ENCODE peak calls at places on chromosomes 2 and 18, in four cellular contexts. T, J, M and Z are unnamed samples.

GRCh38 chr2:168136392-168136977 is 110.9 kb downstream of the STK39 start:
- DNase-seq in M (peak), J (peak), T (peak), Z (no peak)

GRCh38 chr2:100752628-100753333 is 67.2 kb upstream of the NPAS2 start:
- DNase-seq in M (no peak), T (no peak), J (peak), Z (no peak)

GRCh38 chr2:180979086-180979934 is 1.1 kb upstream of the UBE2E3 start:
- DNase-seq in M (no peak), T (no peak), J (peak), Z (no peak)

GRCh38 chr2:102181376-102181775 is 5.4 kb upstream of the IL1RL2 start:
- DNase-seq in M (no peak), J (no peak), T (no peak), Z (no peak)

GRCh38 chr2:220932041-220932440 is 640.1 kb downstream of the EPHA4 start:
- DNase-seq in M (no peak), T (no peak), J (no peak), Z (no peak)

GRCh38 chr18:9260388-9261380 is 73.9 kb upstream of the TWSG1 start:
- DNase-seq in J (no peak), M (no peak), T (no peak), Z (no peak)

GRCh38 chr2:65877331-65877791 is 445.0 kb upstream of the SPRED2 start:
- DNase-seq in T (no peak), J (no peak), M (no peak), Z (no peak)

GRCh38 chr2:68463287-68463877 is 3.7 kb downstream of the FBXO48 start:
- DNase-seq in T (peak), J (peak), M (peak), Z (no peak)

GRCh38 chr2:24489942-24490673 is 946 bp upstream of the NCOA1 start:
- DNase-seq in M (no peak), T (peak), J (peak), Z (no peak)

GRCh38 chr2:68741238-68741637 is 6.6 kb downstream of the ARHGAP25 start:
- DNase-seq in M (no peak), J (no peak), T (no peak), Z (no peak)

GRCh38 chr2:108607706-108608301 is 73.5 kb downstream of the LIMS1 start:
- DNase-seq in M (peak), J (peak), T (peak), Z (no peak)

GRCh38 chr18:6056171-6056932 is 161.0 kb upstream of the TMEM200C start:
- DNase-seq in J (peak), T (peak), M (no peak), Z (no peak)

GRCh38 chr18:67359868-67360838 is 156.4 kb downstream of the DSEL start:
- DNase-seq in T (peak), M (no peak), J (peak), Z (no peak)

GRCh38 chr2:205051417-205051816 is 506.1 kb downstream of the PARD3B start:
- DNase-seq in T (no peak), J (no peak), M (no peak), Z (no peak)

GRCh38 chr2:198615972-198616371 is 811.6 kb downstream of the PLCL1 start:
- DNase-seq in M (no peak), T (no peak), J (no peak), Z (no peak)

GRCh38 chr2:165877565-165878550 is 75.7 kb downstream of the TTC21B start:
- DNase-seq in T (no peak), J (no peak), M (no peak), Z (peak)

GRCh38 chr2:220503446-220503845 is 876.0 kb downstream of the SLC4A3 start:
- DNase-seq in T (no peak), J (no peak), M (no peak), Z (no peak)

GRCh38 chr18:41657189-41657588 is 297.8 kb upstream of the PIK3C3 start:
- DNase-seq in J (no peak), T (no peak), M (no peak), Z (no peak)

GRCh38 chr2:8229546-8229986 is 452.3 kb upstream of the ID2 start:
- DNase-seq in J (peak), M (peak), T (no peak), Z (no peak)

GRCh38 chr2:121567452-121567851 is 36.8 kb downstream of the RNU4ATAC start:
- DNase-seq in T (no peak), J (no peak), M (no peak), Z (no peak)

GRCh38 chr18:36149514-36150289 is 20.0 kb downstream of the ELP2 start:
- DNase-seq in J (no peak), T (no peak), M (no peak), Z (peak)

GRCh38 chr2:216013080-216013909 is at the start of gene MREG:
- DNase-seq in T (peak), J (peak), M (peak), Z (no peak)

GRCh38 chr2:191243154-191243553 is 2.0 kb upstream of the MYO1B start:
- DNase-seq in M (no peak), J (no peak), T (no peak), Z (no peak)

GRCh38 chr2:237025090-237025865 is 60.4 kb upstream of the COPS8 start:
- DNase-seq in J (peak), T (no peak), M (no peak), Z (no peak)

GRCh38 chr18:31744661-31745060 is 16.0 kb downstream of the SLC25A52 start:
- DNase-seq in T (no peak), J (no peak), M (no peak), Z (no peak)

GRCh38 chr2:61055557-61055956 is 10.1 kb upstream of the SANBR start:
- DNase-seq in T (no peak), M (no peak), J (no peak), Z (no peak)

GRCh38 chr18:68267583-68267982 is 447.3 kb downstream of the TMX3 start:
- DNase-seq in J (no peak), M (no peak), T (no peak), Z (no peak)

GRCh38 chr2:240232961-240233890 is 92.8 kb upstream of the OTOS start:
- DNase-seq in M (peak), T (peak), J (peak), Z (no peak)

GRCh38 chr2:174145827-174146226 is 102.5 kb downstream of the OLA1 start:
- DNase-seq in M (peak), T (peak), J (peak), Z (no peak)

GRCh38 chr2:216865658-216866057 is 5.8 kb upstream of the TNP1 start:
- DNase-seq in T (no peak), M (no peak), J (no peak), Z (no peak)

GRCh38 chr2:15811367-15811766 is 129.0 kb upstream of the MYCN start:
- DNase-seq in J (no peak), M (no peak), T (no peak), Z (no peak)

GRCh38 chr2:233535276-233535675 is 31.3 kb downstream of the USP40 start:
- DNase-seq in T (no peak), M (no peak), J (no peak), Z (no peak)

GRCh38 chr2:233532971-233533370 is 33.6 kb downstream of the USP40 start:
- DNase-seq in J (no peak), M (no peak), T (no peak), Z (no peak)

GRCh38 chr2:233528182-233528581 is 38.4 kb downstream of the USP40 start:
- DNase-seq in J (no peak), T (no peak), M (no peak), Z (no peak)

GRCh38 chr2:233531880-233532458 is 34.6 kb downstream of the USP40 start:
- DNase-seq in T (no peak), J (no peak), M (no peak), Z (no peak)

GRCh38 chr2:233530381-233530780 is 36.2 kb downstream of the USP40 start:
- DNase-seq in J (no peak), M (no peak), T (no peak), Z (no peak)
- TF ChIP-seq TARDBP in J (no peak), M (no peak), T (no peak), Z (no peak)

GRCh38 chr18:71471963-71472725 is 1072.0 kb downstream of the CBLN2 start:
- DNase-seq in J (peak), M (no peak), T (no peak), Z (no peak)
- TF ChIP-seq TARDBP in J (no peak), M (no peak), T (no peak), Z (no peak)

DNA sequence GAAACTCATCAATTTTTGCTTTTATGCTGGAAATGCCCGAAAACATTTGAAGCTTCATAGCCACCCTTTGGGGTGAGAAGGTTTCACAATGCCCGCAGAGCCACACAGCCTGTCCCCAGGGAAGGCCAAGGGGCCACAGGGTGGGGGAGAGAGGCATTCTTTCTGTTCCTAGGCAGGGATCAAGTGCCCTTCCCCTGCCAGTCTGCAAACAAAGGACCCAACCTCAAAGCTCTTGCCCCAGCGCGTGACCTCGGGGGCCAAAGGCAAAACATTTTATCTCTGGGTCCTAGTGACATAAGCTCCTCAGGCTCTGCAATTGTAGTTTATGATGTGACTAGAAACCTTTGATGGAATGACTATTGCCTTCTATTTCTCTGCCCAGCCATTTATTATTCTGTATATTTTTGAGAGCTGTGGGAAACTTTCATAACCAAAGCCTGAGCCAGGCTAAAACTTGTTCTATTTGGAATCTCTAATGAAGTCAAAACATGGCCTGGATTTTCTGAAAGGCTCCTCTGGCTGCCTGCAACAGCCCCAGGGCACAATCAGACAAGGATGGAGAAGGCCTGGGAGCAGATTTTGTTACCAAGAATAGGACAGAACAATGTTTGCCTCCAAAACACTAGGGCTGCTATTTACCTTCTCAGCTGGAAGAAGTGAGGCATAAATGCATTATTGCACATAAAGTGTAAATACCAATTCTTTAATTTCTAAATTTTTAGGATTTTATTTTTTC is 137.3 kb upstream of the KCTD1 start:
- DNase-seq in T (no peak), M (no peak), J (peak), Z (no peak)
- TF ChIP-seq TARDBP in T (no peak), M (no peak), J (no peak), Z (no peak)

GRCh38 chr18:28511421-28511821 is 334.5 kb upstream of the CDH2 start:
- DNase-seq in J (no peak), M (no peak), T (no peak), Z (no peak)

GRCh38 chr18:28510210-28510609 is 333.3 kb upstream of the CDH2 start:
- DNase-seq in M (no peak), T (no peak), J (no peak), Z (no peak)

GRCh38 chr18:28514699-28515098 is 337.8 kb upstream of the CDH2 start:
- DNase-seq in T (no peak), J (no peak), M (no peak), Z (no peak)

GRCh38 chr18:28512357-28512756 is 335.4 kb upstream of the CDH2 start:
- DNase-seq in M (no peak), T (no peak), J (no peak), Z (peak)
- TF ChIP-seq TARDBP in M (no peak), T (no peak), J (no peak), Z (no peak)

DNA sequence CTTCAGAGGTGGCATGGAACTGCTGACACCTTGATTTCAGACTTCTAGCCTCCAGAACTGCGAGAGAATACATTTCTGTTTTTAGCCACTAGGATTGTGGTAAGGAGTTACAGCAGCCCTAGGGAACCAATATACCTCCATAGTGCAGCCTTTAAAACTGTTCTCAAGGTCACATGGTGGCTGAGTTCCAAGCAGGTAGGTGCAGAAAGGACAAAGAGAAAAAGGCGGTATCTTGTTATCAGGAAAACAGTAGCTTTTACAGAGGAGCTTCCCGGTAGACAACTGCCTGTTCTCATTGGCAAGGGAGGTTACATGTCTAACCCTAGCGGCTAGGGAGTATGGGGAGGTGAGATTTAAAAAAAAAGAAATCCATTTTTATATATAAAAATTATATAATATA is 96.2 kb upstream of the BCL2L11 start:
- DNase-seq in M (no peak), J (no peak), T (no peak), Z (no peak)
- TF ChIP-seq TARDBP in M (no peak), J (no peak), T (no peak), Z (no peak)

GRCh38 chr2:234603619-234604018 is 106.7 kb upstream of the ARL4C start:
- DNase-seq in M (no peak), T (no peak), J (no peak), Z (no peak)
- TF ChIP-seq TARDBP in M (no peak), T (no peak), J (no peak), Z (no peak)

GRCh38 chr2:241994556-241995213 is 125.2 kb downstream of the RTP5 start:
- DNase-seq in T (no peak), J (no peak), M (no peak), Z (no peak)

GRCh38 chr2:241999184-241999583 is 129.7 kb downstream of the RTP5 start:
- DNase-seq in M (no peak), T (no peak), J (no peak), Z (no peak)

GRCh38 chr2:241994086-241994485 is 124.6 kb downstream of the RTP5 start:
- DNase-seq in T (no peak), M (no peak), J (no peak), Z (no peak)

GRCh38 chr2:241996100-241996499 is 126.6 kb downstream of the RTP5 start:
- DNase-seq in J (no peak), T (no peak), M (no peak), Z (no peak)

DNA sequence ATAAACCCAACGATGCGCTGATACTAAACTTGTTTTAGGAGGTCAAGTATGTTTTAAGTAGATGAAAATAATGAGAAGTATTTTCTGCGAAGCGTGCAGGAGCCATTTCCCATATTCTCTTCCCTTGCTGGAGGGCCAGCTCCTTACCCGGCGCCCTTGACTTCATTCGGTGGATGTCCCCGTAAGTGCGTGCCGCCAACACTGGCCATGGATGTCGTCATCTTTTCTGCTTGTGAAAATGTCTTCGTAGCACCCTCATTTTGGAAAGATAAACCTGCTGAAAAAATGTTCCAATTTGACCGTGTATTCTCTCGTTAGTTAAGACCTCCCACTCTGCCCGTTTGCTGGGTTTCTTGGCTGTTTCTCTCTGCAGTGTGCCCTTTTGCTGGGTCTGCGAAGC is 127.5 kb downstream of the RTP5 start:
- DNase-seq in T (no peak), J (no peak), M (no peak), Z (no peak)
- TF ChIP-seq TARDBP in T (no peak), J (no peak), M (no peak), Z (no peak)